ENCODE peak calls at places on chromosomes 12 and 14, in five cellular contexts. C is pancreas, F is endothelial cell of umbilical vein, V is right lobe of liver, O is heart right ventricle. J is an unnamed sample.
A peak's percentile ranks its signal among the peaks of the same experiment; 100 is the strongest.

GRCh38 chr12:25458047-25458552 is 95.0 kb downstream of the LMNTD1 start:
- DNase-seq in F (peak; percentile 91), V (no peak), O (no peak), C (no peak), J (peak; percentile 85)

GRCh38 chr12:10701226-10701681 is 21.9 kb downstream of the YBX3 start:
- DNase-seq in C (no peak), V (no peak), O (no peak), F (no peak), J (no peak)

GRCh38 chr14:52700701-52701172 is 5.4 kb upstream of the ERO1A start:
- DNase-seq in V (no peak), C (no peak), O (no peak), F (peak; percentile 79), J (no peak)

GRCh38 chr14:26735811-26736210 is 138.0 kb upstream of the NOVA1 start:
- DNase-seq in V (no peak), O (no peak), C (no peak), F (no peak), J (no peak)

GRCh38 chr14:31435276-31435675 is 14.9 kb upstream of the HEATR5A start:
- DNase-seq in O (no peak), F (no peak), C (no peak), V (no peak), J (no peak)

GRCh38 chr12:52207895-52208294 is 16.1 kb upstream of the KRT80 start:
- DNase-seq in V (no peak), C (peak; percentile 98), F (peak; percentile 22), O (peak; percentile 65), J (no peak)

GRCh38 chr12:18383203-18383602 is 121.9 kb downstream of the PIK3C2G start:
- DNase-seq in V (no peak), O (no peak), C (no peak), F (peak; percentile 46), J (peak; percentile 55)

GRCh38 chr14:77120771-77121743 is 20.5 kb downstream of the ZDHHC22 start:
- DNase-seq in O (no peak), C (no peak), V (peak; percentile 11), F (no peak), J (no peak)

GRCh38 chr14:103377522-103378041 is 7.6 kb upstream of the MARK3 start:
- DNase-seq in C (no peak), O (no peak), V (no peak), F (no peak), J (no peak)

GRCh38 chr14:52089208-52089607 is 20.3 kb upstream of the NID2 start:
- DNase-seq in V (no peak), O (peak; percentile 70), C (no peak), F (no peak), J (no peak)

GRCh38 chr12:102568151-102568815 is 87.9 kb upstream of the IGF1 start:
- DNase-seq in O (no peak), C (no peak), F (no peak), V (no peak), J (no peak)

GRCh38 chr12:6554168-6554989 is 1.5 kb downstream of the IFFO1 start:
- DNase-seq in C (peak; percentile 58), F (peak; percentile 80), V (peak; percentile 73), O (peak; percentile 83), J (no peak)

GRCh38 chr14:99388286-99388685 is 92.4 kb downstream of the SETD3 start:
- DNase-seq in V (no peak), C (no peak), F (no peak), O (no peak), J (no peak)

GRCh38 chr12:85741051-85741450 is 95.2 kb downstream of the RASSF9 start:
- DNase-seq in F (no peak), O (no peak), C (no peak), V (no peak), J (no peak)

GRCh38 chr12:119819322-119819721 is 57.8 kb downstream of the CIT start:
- DNase-seq in F (no peak), C (no peak), O (no peak), V (no peak), J (no peak)

GRCh38 chr12:132907216-132907615 is 19.8 kb upstream of the CHFR start:
- DNase-seq in O (no peak), C (no peak), V (no peak), F (no peak), J (no peak)
- H3K9me3 ChIP-seq in O (no peaks in the 10 kb centered on the region), C (no peaks in the 10 kb centered on the region), V (no peaks in the 10 kb centered on the region), F (no peaks in the 10 kb centered on the region), J (peaks cover 42% of the 10 kb centered on the region)

GRCh38 chr12:126210448-126210847 is 1145.2 kb downstream of the AACS start:
- DNase-seq in O (no peak), C (no peak), V (no peak), F (no peak), J (no peak)
- H3K9me3 ChIP-seq in O (no peaks in the 10 kb centered on the region), C (no peaks in the 10 kb centered on the region), V (no peaks in the 10 kb centered on the region), F (peaks cover 9% of the 10 kb centered on the region), J (peaks cover 16% of the 10 kb centered on the region)

GRCh38 chr12:124470806-124471205 is 96.6 kb downstream of the NCOR2 start:
- DNase-seq in O (no peak), F (no peak), V (no peak), C (no peak), J (no peak)

GRCh38 chr12:124472690-124473279 is 94.6 kb downstream of the NCOR2 start:
- DNase-seq in V (no peak), F (no peak), C (no peak), O (no peak), J (no peak)

GRCh38 chr12:124469193-124469888 is 98.1 kb downstream of the NCOR2 start:
- DNase-seq in C (no peak), V (no peak), F (no peak), O (no peak), J (no peak)

GRCh38 chr12:124471828-124472227 is 95.6 kb downstream of the NCOR2 start:
- DNase-seq in F (no peak), O (no peak), C (no peak), V (no peak), J (no peak)

DNA sequence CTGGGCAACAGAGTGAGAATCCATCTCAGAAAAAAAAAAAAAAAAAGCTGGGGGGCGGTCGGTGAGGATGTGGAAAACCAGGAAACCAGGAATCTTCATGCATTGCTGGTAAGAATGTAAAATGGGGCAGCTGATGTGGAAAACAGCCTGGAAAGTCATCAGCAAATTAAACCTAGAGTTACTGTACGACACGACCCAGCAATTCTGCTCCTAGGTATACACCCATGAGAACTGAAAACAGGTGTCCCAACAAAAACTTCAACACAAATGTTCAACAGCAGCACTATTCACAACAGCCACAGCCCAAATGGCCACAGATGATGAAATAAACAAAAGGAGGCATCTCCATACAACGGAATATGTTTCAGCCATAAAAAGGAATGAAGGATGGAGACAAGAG is 97.3 kb downstream of the NCOR2 start:
- DNase-seq in C (no peak), O (no peak), F (no peak), V (no peak), J (no peak)
- H3K9me3 ChIP-seq in C (no peaks in the 10 kb centered on the region), O (no peaks in the 10 kb centered on the region), F (no peaks in the 10 kb centered on the region), V (no peaks in the 10 kb centered on the region), J (peaks cover 55% of the 10 kb centered on the region)

DNA sequence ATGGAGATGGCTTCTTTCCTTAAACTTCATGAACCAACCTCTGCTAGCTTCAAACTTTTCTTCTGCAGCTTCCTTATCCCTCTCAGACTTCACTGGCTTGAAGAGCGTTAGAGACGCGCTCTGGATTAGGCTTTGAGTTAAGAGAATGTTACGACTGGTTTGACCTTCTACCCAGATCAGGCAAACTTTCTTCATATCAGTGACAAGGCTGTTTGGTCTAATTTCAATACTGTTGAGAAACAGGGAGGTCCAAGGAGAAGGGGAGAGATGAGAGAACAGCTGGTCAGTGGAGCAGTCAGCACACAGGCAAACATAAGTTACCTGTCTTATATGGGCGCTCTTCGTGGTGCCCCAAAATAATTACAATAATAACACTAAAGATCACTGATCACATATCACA is 14.9 kb downstream of the SCAF11 start:
- DNase-seq in C (no peak), F (no peak), O (no peak), V (no peak), J (no peak)
- H3K9me3 ChIP-seq in C (no peaks in the 10 kb centered on the region), F (no peaks in the 10 kb centered on the region), O (no peaks in the 10 kb centered on the region), V (no peaks in the 10 kb centered on the region), J (no peaks in the 10 kb centered on the region)

DNA sequence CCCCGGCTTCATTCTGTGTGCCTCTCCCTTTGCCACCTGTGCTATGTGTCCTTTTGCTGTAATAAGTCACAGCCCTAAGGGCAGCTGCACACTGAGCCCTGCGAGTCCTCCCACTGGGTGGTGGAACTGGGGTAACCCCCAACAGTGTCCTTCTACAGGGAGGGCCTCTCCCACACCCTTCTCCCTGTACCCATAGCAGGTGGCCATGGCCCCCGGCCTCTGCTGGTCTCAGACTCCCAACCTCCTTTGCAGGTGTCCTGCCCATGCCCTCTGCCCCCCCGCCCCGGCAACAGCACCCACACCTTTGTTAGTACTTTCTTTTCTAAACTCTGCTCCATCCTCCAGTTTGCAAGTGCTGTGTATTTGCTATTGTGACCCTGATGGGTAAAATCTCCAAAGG is 171.8 kb downstream of the PIWIL1 start:
- DNase-seq in V (no peak), F (no peak), C (no peak), O (no peak), J (no peak)
- H3K9me3 ChIP-seq in V (no peaks in the 10 kb centered on the region), F (peaks cover 3% of the 10 kb centered on the region), C (no peaks in the 10 kb centered on the region), O (no peaks in the 10 kb centered on the region), J (peaks cover 77% of the 10 kb centered on the region)

DNA sequence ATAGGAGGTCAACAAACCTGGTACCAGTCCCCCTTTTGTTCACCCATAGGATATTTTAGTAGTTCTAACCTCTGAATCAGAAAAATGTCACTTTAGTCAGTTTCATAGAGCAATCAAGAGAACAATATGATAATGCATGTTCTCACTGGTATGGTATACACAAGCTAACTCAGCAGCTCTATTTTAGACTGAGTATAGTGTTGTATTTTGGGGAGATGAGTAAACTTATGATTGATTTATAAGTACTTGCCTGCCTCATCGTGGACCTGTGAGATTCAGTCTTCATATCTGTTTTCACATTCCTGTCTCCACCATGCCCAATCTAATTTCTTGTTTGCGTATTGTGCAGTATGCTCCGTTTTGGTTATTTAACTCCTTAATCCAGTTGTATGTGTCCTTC is 20.9 kb downstream of the COX16 start:
- DNase-seq in C (no peak), O (no peak), F (no peak), V (no peak), J (no peak)
- H3K9me3 ChIP-seq in C (no peaks in the 10 kb centered on the region), O (peaks cover 4% of the 10 kb centered on the region), F (no peaks in the 10 kb centered on the region), V (no peaks in the 10 kb centered on the region), J (peaks cover 3% of the 10 kb centered on the region)

GRCh38 chr12:63179224-63179623 is 28.2 kb upstream of the AVPR1A start:
- DNase-seq in V (no peak), O (no peak), C (no peak), F (no peak), J (no peak)
- H3K9me3 ChIP-seq in V (no peaks in the 10 kb centered on the region), O (no peaks in the 10 kb centered on the region), C (no peaks in the 10 kb centered on the region), F (no peaks in the 10 kb centered on the region), J (peaks cover 9% of the 10 kb centered on the region)

GRCh38 chr12:5520037-5520436 is 88.1 kb downstream of the NTF3 start:
- DNase-seq in V (no peak), O (no peak), F (no peak), C (no peak), J (no peak)

GRCh38 chr12:5520831-5521230 is 88.9 kb downstream of the NTF3 start:
- DNase-seq in V (no peak), O (no peak), F (no peak), C (no peak), J (no peak)

GRCh38 chr12:5516371-5516770 is 84.5 kb downstream of the NTF3 start:
- DNase-seq in O (no peak), F (no peak), V (no peak), C (no peak), J (no peak)

GRCh38 chr12:5516781-5517180 is 84.9 kb downstream of the NTF3 start:
- DNase-seq in V (no peak), C (no peak), F (no peak), O (no peak), J (no peak)

GRCh38 chr12:5518584-5519365 is 86.9 kb downstream of the NTF3 start:
- DNase-seq in F (no peak), O (no peak), V (no peak), C (no peak), J (no peak)
- H3K9me3 ChIP-seq in F (no peaks in the 10 kb centered on the region), O (no peaks in the 10 kb centered on the region), V (no peaks in the 10 kb centered on the region), C (no peaks in the 10 kb centered on the region), J (no peaks in the 10 kb centered on the region)

J was measured in AG04450.